ENCODE peak calls at places on chromosomes 3 and 15, in six cellular contexts. Y is non-pigmented ciliary epithelial cell; F is stimulated activated effector memory CD8-positive, alpha-beta T cell treated with anti-CD3 and anti-CD28 coated beads, Interleukin-12 subunit alpha, Interleukin-12 subunit beta, amount 100 ng/mL, for 72 hours; N is nephron progenitor cell; X is left cardiac atrium; T is mucosa of descending colon. C is an unnamed sample.

GRCh38 chr3:129046037-129046731 is 14.4 kb upstream of the GP9 start:
- DNase-seq in Y (no peak), F (no peak), N (no peak), X (no peak), T (no peak), C (no peak)

GRCh38 chr3:114290911-114291901 is 2.6 kb upstream of the TIGIT start:
- DNase-seq in Y (no peak), F (peak; percentile 99), N (peak; percentile 86), X (peak; percentile 40), T (peak; percentile 77), C (peak; percentile 92)

GRCh38 chr15:41281236-41281635 is 50.2 kb downstream of the CHP1 start:
- DNase-seq in Y (peak; percentile 70), F (no peak), N (no peak), X (no peak), T (no peak), C (no peak)

GRCh38 chr3:171685116-171685895 is 125.0 kb downstream of the PLD1 start:
- DNase-seq in Y (peak; percentile 3), F (no peak), N (no peak), X (no peak), T (no peak), C (no peak)

GRCh38 chr3:134901461-134901860 is 106.4 kb downstream of the EPHB1 start:
- DNase-seq in Y (no peak), F (no peak), N (no peak), X (no peak), T (no peak), C (no peak)

GRCh38 chr3:99765042-99765942 is 52.4 kb upstream of the CMSS1 start:
- DNase-seq in Y (no peak), F (no peak), N (no peak), X (no peak), T (no peak), C (no peak)

GRCh38 chr15:83709246-83709645 is 55.3 kb downstream of the ADAMTSL3 start:
- DNase-seq in Y (no peak), F (no peak), N (no peak), X (no peak), T (no peak), C (no peak)

GRCh38 chr3:143090486-143090885 is 29.1 kb upstream of the CHST2 start:
- DNase-seq in Y (no peak), F (no peak), N (no peak), X (no peak), T (no peak), C (no peak)

GRCh38 chr3:97010881-97011657 is 196.7 kb downstream of the EPHA6 start:
- DNase-seq in Y (no peak), F (no peak), N (no peak), X (no peak), T (no peak), C (no peak)

GRCh38 chr15:85639752-85640381 is 154.9 kb downstream of the KLHL25 start:
- DNase-seq in Y (no peak), F (no peak), N (no peak), X (no peak), T (no peak), C (no peak)

GRCh38 chr15:40038267-40038653 is 721 bp downstream of the SRP14 start:
- DNase-seq in Y (no peak), F (peak; percentile 51), N (no peak), X (no peak), T (peak; percentile 28), C (no peak)

GRCh38 chr15:55992769-55993110 is 672 bp downstream of the NEDD4 start:
- DNase-seq in Y (peak; percentile 36), F (no peak), N (no peak), X (no peak), T (no peak), C (no peak)

GRCh38 chr3:148880681-148881080 is 15.6 kb downstream of the CPA3 start:
- DNase-seq in Y (no peak), F (no peak), N (no peak), X (no peak), T (no peak), C (no peak)

GRCh38 chr3:150407818-150408231 is 273 bp upstream of the TSC22D2 start:
- DNase-seq in Y (no peak), F (no peak), N (no peak), X (peak; percentile 97), T (peak; percentile 99), C (no peak)

GRCh38 chr3:157531771-157532170 is 28.6 kb upstream of the VEPH1 start:
- DNase-seq in Y (no peak), F (no peak), N (no peak), X (no peak), T (no peak), C (no peak)